ENCODE peak calls at places on chromosomes 3 and 15, in four cellular contexts. One of them, this sample, is unnamed.

GRCh38 chr3:31226331-31226730 is 306.4 kb upstream of the STT3B start:
- DNase-seq in WTC11: no peak
- DNase-seq in HepG2: no peak
- DNase-seq in K562: no peak
- DNase-seq in this sample: no peak

GRCh38 chr3:71101581-71101980 is 481.9 kb downstream of the FOXP1 start:
- DNase-seq in HepG2: no peak
- DNase-seq in K562: no peak
- DNase-seq in WTC11: no peak
- DNase-seq in this sample: no peak

GRCh38 chr3:87206635-87207034 is 20.5 kb upstream of the CHMP2B start:
- DNase-seq in HepG2: no peak
- DNase-seq in WTC11: no peak
- DNase-seq in K562: no peak
- DNase-seq in this sample: no peak

GRCh38 chr15:42577514-42578031 is 2.2 kb downstream of the STARD9 start:
- DNase-seq in WTC11: no peak
- DNase-seq in HepG2: no peak
- DNase-seq in K562: no peak
- DNase-seq in this sample: no peak

GRCh38 chr15:100889359-100890058 is 9.9 kb downstream of the ALDH1A3 start:
- DNase-seq in WTC11: no peak
- DNase-seq in HepG2: no peak
- DNase-seq in K562: no peak
- DNase-seq in this sample: no peak

GRCh38 chr3:56970401-56971002 is 90.0 kb upstream of the SPATA12 start:
- DNase-seq in K562: peak; percentile 46
- DNase-seq in WTC11: no peak
- DNase-seq in HepG2: no peak
- DNase-seq in this sample: no peak

GRCh38 chr3:48897401-48898376 is 993 bp downstream of the SLC25A20 start:
- DNase-seq in K562: peak; percentile 33
- DNase-seq in WTC11: no peak
- DNase-seq in HepG2: peak; percentile 89
- DNase-seq in this sample: no peak

GRCh38 chr15:70701891-70702568 is 61.3 kb downstream of the UACA start:
- DNase-seq in HepG2: no peak
- DNase-seq in WTC11: no peak
- DNase-seq in K562: no peak
- DNase-seq in this sample: peak; percentile 57

GRCh38 chr3:182760576-182761164 is 32.6 kb upstream of the ATP11B start:
- DNase-seq in WTC11: no peak
- DNase-seq in HepG2: peak; percentile 6
- DNase-seq in K562: peak; percentile 71
- DNase-seq in this sample: no peak

GRCh38 chr3:15845475-15845874 is 47.7 kb upstream of the ANKRD28 start:
- DNase-seq in WTC11: no peak
- DNase-seq in HepG2: no peak
- DNase-seq in K562: no peak
- DNase-seq in this sample: no peak

GRCh38 chr3:169268942-169269460 is 394.5 kb downstream of the MECOM start:
- DNase-seq in WTC11: no peak
- DNase-seq in HepG2: no peak
- DNase-seq in K562: no peak
- DNase-seq in this sample: no peak

GRCh38 chr3:9793161-9793781 is 389 bp downstream of the ARPC4 start:
- DNase-seq in HepG2: peak; percentile 28
- DNase-seq in K562: peak; percentile 70
- DNase-seq in WTC11: no peak
- DNase-seq in this sample: peak; percentile 37

GRCh38 chr3:217436-217835 is 20.9 kb downstream of the CHL1 start:
- DNase-seq in WTC11: no peak
- DNase-seq in K562: no peak
- DNase-seq in HepG2: no peak
- DNase-seq in this sample: no peak

GRCh38 chr15:75228787-75229186 is 27.1 kb downstream of the C15orf39 start:
- DNase-seq in WTC11: no peak
- DNase-seq in HepG2: no peak
- DNase-seq in K562: no peak
- DNase-seq in this sample: no peak

GRCh38 chr15:66702770-66703539 is 919 bp downstream of the SMAD6 start:
- DNase-seq in K562: no peak
- DNase-seq in WTC11: peak; percentile 34
- DNase-seq in HepG2: no peak
- DNase-seq in this sample: no peak

GRCh38 chr3:171781711-171782127 is 28.6 kb downstream of the PLD1 start:
- DNase-seq in K562: no peak
- DNase-seq in WTC11: no peak
- DNase-seq in HepG2: peak; percentile 21
- DNase-seq in this sample: no peak

GRCh38 chr3:133663569-133664313 is 2.0 kb upstream of the TOPBP1 start:
- DNase-seq in WTC11: no peak
- DNase-seq in HepG2: peak; percentile 82
- DNase-seq in K562: peak; percentile 79
- DNase-seq in this sample: peak; percentile 63

GRCh38 chr15:73704869-73705645 is 20.9 kb downstream of the CD276 start:
- DNase-seq in HepG2: peak; percentile 47
- DNase-seq in WTC11: peak; percentile 84
- DNase-seq in K562: peak; percentile 76
- DNase-seq in this sample: peak; percentile 76

GRCh38 chr3:160921020-160921635 is 165.1 kb downstream of the PPM1L start:
- DNase-seq in WTC11: peak; percentile 20
- DNase-seq in HepG2: peak; percentile 30
- DNase-seq in K562: peak; percentile 54
- DNase-seq in this sample: peak; percentile 64

GRCh38 chr15:99556010-99556409 is 9.8 kb upstream of the MEF2A start:
- DNase-seq in WTC11: no peak
- DNase-seq in K562: no peak
- DNase-seq in HepG2: no peak
- DNase-seq in this sample: no peak
- TF ChIP-seq ELF4 in WTC11: no peak
- TF ChIP-seq ELF4 in K562: no peak
- TF ChIP-seq ELF4 in HepG2: no peak
- TF ChIP-seq ELF4 in this sample: no peak

DNA sequence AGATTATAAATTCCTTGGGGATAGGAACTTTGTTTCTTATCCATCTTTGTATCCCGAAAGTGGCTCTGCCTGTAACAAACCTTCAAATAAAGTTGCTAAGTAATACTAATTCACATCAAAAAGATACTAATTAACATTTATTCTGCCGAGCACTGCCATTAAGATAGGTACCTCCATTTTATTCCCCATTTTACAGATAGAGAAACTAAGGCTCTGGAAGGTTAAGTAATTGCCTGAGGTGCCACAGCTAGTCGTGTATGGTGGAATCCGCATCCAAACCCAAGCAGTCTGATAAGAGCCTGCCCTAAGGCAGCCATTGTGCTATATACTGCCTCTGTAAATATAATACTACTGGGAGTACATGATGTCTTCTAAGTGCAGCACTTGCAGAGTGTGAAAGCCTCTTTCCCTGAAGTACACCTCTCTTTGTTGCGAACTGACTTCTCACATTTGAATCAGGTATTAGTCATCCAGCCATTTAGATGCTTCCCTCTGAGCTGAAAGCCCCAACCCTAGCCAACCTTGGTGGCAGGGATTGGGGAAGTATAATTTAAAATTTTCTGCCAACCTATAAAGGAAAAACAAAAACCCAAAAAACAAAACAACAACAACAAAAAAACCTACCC is 78.5 kb upstream of the CHD2 start:
- DNase-seq in K562: no peak
- DNase-seq in HepG2: no peak
- DNase-seq in WTC11: no peak
- DNase-seq in this sample: no peak
- TF ChIP-seq ELF4 in K562: no peak
- TF ChIP-seq ELF4 in HepG2: no peak
- TF ChIP-seq ELF4 in WTC11: no peak
- TF ChIP-seq ELF4 in this sample: no peak

DNA sequence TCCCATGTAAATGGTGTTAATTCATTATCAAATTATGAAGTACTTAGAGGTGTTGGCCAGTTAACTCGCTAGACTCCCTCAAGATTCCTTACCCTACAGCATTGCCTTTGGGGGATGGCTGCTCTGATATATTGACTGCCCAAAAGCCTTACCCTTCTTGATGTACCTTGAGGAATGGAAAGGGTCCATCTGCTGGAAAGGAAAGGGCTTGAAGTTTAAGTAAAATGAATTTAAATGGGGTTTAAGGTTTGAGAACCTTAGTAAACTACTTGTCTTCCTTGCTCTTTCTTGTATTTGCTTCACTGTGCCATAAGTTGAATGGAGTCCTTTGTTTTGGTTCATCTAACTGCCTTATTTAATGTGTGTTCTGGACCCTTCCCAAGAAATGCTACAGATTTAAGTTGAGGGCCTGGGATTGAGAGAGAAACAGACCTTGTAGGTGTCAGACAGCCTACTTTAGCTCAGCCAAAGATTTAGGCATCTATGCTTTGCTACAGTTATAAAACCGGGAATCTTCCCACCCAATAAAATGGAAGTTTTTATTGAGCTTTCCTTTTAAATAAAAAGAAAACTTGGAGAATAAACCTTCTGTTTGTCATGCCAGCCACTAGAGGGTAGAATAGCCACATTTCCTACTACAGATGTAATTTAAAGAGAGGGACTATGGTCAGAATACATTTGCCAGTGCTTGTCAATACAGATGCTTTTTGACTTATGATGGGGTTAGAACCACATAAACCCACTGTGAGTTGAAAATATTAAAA is 25.3 kb downstream of the CMSS1 start:
- DNase-seq in K562: peak; percentile 20
- DNase-seq in HepG2: peak; percentile 38
- DNase-seq in WTC11: no peak
- DNase-seq in this sample: peak; percentile 20
- TF ChIP-seq ELF4 in K562: no peak
- TF ChIP-seq ELF4 in HepG2: no peak
- TF ChIP-seq ELF4 in WTC11: no peak
- TF ChIP-seq ELF4 in this sample: no peak

GRCh38 chr3:72482589-72483249 is 365.5 kb downstream of the SHQ1 start:
- DNase-seq in HepG2: no peak
- DNase-seq in K562: peak; percentile 72
- DNase-seq in WTC11: no peak
- DNase-seq in this sample: peak; percentile 35
- TF ChIP-seq ELF4 in HepG2: no peak
- TF ChIP-seq ELF4 in K562: no peak
- TF ChIP-seq ELF4 in WTC11: no peak
- TF ChIP-seq ELF4 in this sample: no peak

DNA sequence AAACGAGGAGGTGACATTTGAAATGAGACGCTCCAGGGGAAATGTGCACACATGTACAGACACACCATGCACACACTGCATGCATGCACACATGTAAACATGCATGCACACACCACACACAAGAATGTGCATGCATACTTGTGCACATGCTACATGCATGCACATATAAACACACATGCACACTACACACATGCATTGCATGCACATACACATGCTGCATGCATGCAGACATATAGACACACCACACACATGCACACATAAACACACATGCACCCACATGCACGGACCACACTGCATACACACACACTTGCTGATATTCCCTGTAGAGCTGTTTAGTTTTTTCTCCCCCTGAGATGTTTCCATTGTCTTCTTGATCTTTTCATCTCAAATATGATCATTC is 37.8 kb upstream of the SLC6A1 start:
- DNase-seq in WTC11: no peak
- DNase-seq in HepG2: no peak
- DNase-seq in K562: no peak
- DNase-seq in this sample: no peak
- TF ChIP-seq ELF4 in WTC11: no peak
- TF ChIP-seq ELF4 in HepG2: no peak
- TF ChIP-seq ELF4 in K562: no peak
- TF ChIP-seq ELF4 in this sample: no peak

DNA sequence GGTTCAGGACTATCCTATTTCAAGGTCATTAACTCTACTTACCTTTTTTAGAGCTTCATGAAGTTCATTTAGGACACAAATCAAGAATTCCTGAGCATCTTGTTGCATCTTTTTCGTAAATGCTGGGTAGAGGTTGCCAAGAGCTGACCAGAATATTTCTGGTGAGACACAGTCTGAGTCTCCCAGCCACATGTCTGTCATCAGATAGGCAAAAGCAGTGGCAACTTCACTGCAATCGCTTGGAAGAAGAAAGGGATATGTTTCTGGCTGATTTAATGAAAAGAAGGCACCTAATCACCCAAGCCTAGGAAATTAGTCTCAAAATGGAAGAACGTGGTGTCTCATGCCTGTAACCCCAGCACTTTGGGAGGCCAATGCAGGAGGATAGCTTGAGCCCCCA is 2.9 kb downstream of the USP50 start:
- DNase-seq in WTC11: no peak
- DNase-seq in K562: no peak
- DNase-seq in HepG2: no peak
- DNase-seq in this sample: no peak
- TF ChIP-seq ELF4 in WTC11: no peak
- TF ChIP-seq ELF4 in K562: no peak
- TF ChIP-seq ELF4 in HepG2: no peak
- TF ChIP-seq ELF4 in this sample: no peak

GRCh38 chr15:36481156-36481555 is 98.3 kb upstream of the CDIN1 start:
- DNase-seq in HepG2: no peak
- DNase-seq in K562: no peak
- DNase-seq in WTC11: no peak
- DNase-seq in this sample: no peak
- TF ChIP-seq ELF4 in HepG2: no peak
- TF ChIP-seq ELF4 in K562: no peak
- TF ChIP-seq ELF4 in WTC11: no peak
- TF ChIP-seq ELF4 in this sample: no peak

GRCh38 chr3:136110481-136110880 is 85.7 kb downstream of the MSL2 start:
- DNase-seq in HepG2: no peak
- DNase-seq in K562: no peak
- DNase-seq in WTC11: no peak
- DNase-seq in this sample: no peak
- TF ChIP-seq ELF4 in HepG2: no peak
- TF ChIP-seq ELF4 in K562: no peak
- TF ChIP-seq ELF4 in WTC11: no peak
- TF ChIP-seq ELF4 in this sample: no peak